ENCODE peak calls at places on chromosomes 6 and 20, in nine cellular contexts. I is naive thymus-derived CD4-positive, alpha-beta T cell; U is ovary; K is NB4; F is NCI-H2171 treated with DMSO at 0.1 percent for 48 hours; X is WTC11; M is amniotic epithelial cell; C is substantia nigra; O is left cardiac atrium. P is an unnamed sample.

GRCh38 chr6:36467625-36468024 is 24.8 kb downstream of the KCTD20 start:
- DNase-seq in I (no peak), U (no peak), K (no peak), F (no peak), X (no peak), M (no peak), C (no peak), O (no peak), P (no peak)

GRCh38 chr6:1063671-1064355 is 248.1 kb upstream of the FOXQ1 start:
- DNase-seq in I (no peak), U (no peak), K (no peak), F (no peak), X (no peak), M (no peak), C (no peak), O (no peak), P (no peak)

GRCh38 chr20:38830356-38830755 is 24.9 kb downstream of the PPP1R16B start:
- DNase-seq in I (no peak), U (no peak), K (no peak), F (no peak), X (no peak), M (no peak), C (no peak), O (no peak), P (no peak)

GRCh38 chr20:33516882-33517281 is 27.0 kb downstream of the CBFA2T2 start:
- DNase-seq in I (no peak), U (no peak), K (no peak), F (peak), X (no peak), M (peak), C (no peak), O (no peak), P (no peak)

GRCh38 chr6:38846844-38847243 is 131.7 kb downstream of the DNAH8 start:
- DNase-seq in I (no peak), U (no peak), K (no peak), F (no peak), X (no peak), M (peak), C (no peak), O (no peak), P (no peak)

GRCh38 chr6:19438566-19439353 is 398.4 kb upstream of the ID4 start:
- DNase-seq in I (no peak), U (no peak), K (no peak), F (no peak), X (no peak), M (no peak), C (no peak), O (no peak), P (no peak)

GRCh38 chr20:63345328-63346100 is 15.6 kb downstream of the CHRNA4 start:
- DNase-seq in I (no peak), U (peak), K (no peak), F (no peak), X (no peak), M (no peak), C (peak), O (peak), P (no peak)

GRCh38 chr6:2589171-2589661 is 161.5 kb downstream of the MYLK4 start:
- DNase-seq in I (no peak), U (no peak), K (no peak), F (no peak), X (peak), M (no peak), C (no peak), O (no peak), P (no peak)